ENCODE peak calls at places on chromosomes 2 and 18, in seven cellular contexts. K is endothelial cell of umbilical vein, V is K562, S is HepG2, H is esophagus muscularis mucosa, U is stomach, M is HCT116. P is an unnamed sample.

GRCh38 chr18:69680128-69680527 is 267.5 kb downstream of the CD226 start:
- DNase-seq in S (no peak), H (no peak), M (no peak), U (no peak), K (peak; percentile 16), V (no peak), P (no peak)

GRCh38 chr2:122072666-122073065 is 317.2 kb downstream of the TSN start:
- DNase-seq in M (no peak), V (no peak), U (no peak), H (peak; percentile 75), K (no peak), S (no peak), P (no peak)

GRCh38 chr2:122451040-122451439 is 695.6 kb downstream of the TSN start:
- DNase-seq in S (peak; percentile 47), H (no peak), K (peak; percentile 10), M (no peak), V (peak; percentile 13), U (no peak), P (no peak)

GRCh38 chr2:109373791-109374547 is 239.8 kb downstream of the SEPTIN10 start:
- DNase-seq in H (no peak), K (no peak), M (no peak), V (no peak), S (no peak), U (peak; percentile 21), P (peak; percentile 34)

GRCh38 chr2:58856100-58856499 is 615.0 kb upstream of the FANCL start:
- DNase-seq in U (no peak), V (no peak), M (no peak), S (no peak), H (no peak), K (no peak), P (no peak)

GRCh38 chr2:95333888-95334338 is 36.8 kb downstream of the KCNIP3 start:
- DNase-seq in V (no peak), H (no peak), K (no peak), U (no peak), M (peak; percentile 80), S (no peak), P (peak; percentile 97)

GRCh38 chr2:99285521-99285920 is 15.5 kb downstream of the LYG1 start:
- DNase-seq in U (no peak), K (no peak), V (no peak), H (no peak), M (no peak), S (no peak), P (no peak)

GRCh38 chr2:191645807-191646611 is 31.9 kb upstream of the NABP1 start:
- DNase-seq in K (no peak), V (peak; percentile 12), S (no peak), U (no peak), H (no peak), M (no peak), P (no peak)

GRCh38 chr2:32009479-32010256 is 1.1 kb downstream of the MEMO1 start:
- DNase-seq in H (no peak), S (no peak), K (no peak), V (peak; percentile 68), M (no peak), U (peak; percentile 33), P (peak; percentile 73)
- TF ChIP-seq POLR2A in H (no peak), S (no peak), K (no peak), V (no peak), M (no peak), U (no peak), P (no peak)

DNA sequence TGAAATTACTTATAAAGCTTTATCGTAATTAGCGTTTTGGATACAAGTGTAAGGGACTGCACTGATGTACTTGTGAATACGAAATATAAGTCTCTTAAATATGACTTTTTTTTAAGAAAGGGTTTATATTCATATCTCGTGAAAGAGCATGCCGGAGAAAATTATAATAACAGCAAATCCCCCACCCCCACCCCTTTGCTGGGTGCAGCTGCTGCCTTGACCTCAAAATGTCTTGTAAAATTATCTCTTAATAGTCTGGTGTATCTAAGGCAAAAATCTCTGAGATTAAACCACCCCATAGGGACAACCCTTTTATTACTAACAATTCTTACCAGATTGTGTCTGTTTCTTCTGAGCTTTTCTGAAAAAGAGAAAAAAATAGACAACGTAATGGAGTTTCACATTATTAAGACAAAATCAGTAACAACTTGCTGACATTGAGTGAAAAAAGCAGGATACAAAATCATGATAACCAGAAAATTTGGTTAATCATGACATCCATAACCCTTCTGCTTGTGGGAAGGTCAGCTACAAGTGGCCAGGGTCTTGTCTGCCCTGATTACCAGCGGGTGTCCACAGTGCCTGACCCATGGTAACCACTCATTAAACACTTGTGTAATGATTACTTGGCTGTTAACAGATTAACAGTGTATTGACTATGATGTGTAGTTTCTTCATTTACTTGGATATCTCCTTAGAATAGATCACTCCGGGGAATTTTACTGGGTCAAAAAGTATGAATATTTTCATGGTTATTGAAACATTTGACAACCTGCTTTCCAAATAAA is 1.5 kb downstream of the STRADB start:
- DNase-seq in S (no peak), M (no peak), K (no peak), V (no peak), U (no peak), H (no peak), P (no peak)
- H3K4me3 ChIP-seq in S (peak overlapping the region; percentile 100), M (peak overlapping the region; percentile 98), K (no peak overlapping the region), V (no peak overlapping the region), U (no peak overlapping the region), H (peak overlapping the region; percentile 64), P (peak overlapping the region; percentile 98)

DNA sequence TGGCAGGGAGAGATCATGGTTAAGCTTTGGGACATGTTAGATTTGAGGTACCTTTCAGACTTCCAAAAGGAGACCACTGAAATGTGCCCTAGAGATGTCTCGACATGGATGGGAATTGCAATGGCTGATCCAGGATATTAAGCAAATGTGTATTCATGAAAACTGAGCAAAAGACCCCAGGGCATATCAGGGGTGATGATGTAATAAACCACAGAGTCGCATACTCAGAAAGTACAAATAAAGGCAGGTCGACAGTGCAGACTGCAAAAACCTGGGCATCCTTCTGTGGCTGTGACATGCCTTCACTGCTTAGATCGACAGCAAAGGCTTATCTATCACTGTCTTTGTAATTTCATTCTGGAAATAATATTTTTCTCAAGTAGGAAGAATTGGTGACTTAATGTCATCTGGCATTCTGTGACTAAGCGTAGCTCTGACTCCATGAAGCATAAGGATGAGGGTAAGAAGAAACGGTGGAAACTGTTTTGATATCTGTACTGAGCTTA is 115.7 kb upstream of the NRP2 start:
- DNase-seq in H (no peak), V (no peak), M (no peak), K (no peak), S (no peak), U (no peak), P (no peak)
- TF ChIP-seq POLR2AphosphoS5 in H (no peak), V (no peak), M (no peak), K (no peak), S (no peak), U (no peak), P (no peak)

GRCh38 chr2:80078290-80079036 is 226.1 kb downstream of the LRRTM1 start:
- DNase-seq in H (peak; percentile 64), S (no peak), V (no peak), M (no peak), K (no peak), U (no peak), P (no peak)
- TF ChIP-seq POLR2A in H (no peak), S (no peak), V (no peak), M (no peak), K (no peak), U (no peak), P (no peak)

DNA sequence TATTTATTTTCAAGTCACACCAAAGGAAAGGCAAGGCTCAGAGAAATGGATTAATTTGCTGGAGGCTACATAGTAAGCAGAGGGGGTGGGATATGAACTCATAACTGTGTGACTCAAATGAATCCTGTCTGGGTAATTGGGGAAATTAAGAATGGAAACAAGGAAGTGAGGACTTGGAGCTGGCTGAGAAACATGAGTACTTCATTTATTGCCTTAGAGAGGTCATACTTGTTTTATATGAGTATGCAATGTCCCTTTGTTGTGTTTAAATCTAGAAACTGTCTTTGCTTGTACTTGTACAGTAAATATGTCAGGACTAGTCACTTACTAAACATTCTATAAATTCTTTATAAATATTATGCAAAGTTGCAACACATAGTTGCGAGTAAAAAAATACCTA is 2166.6 kb upstream of the PIK3C3 start:
- DNase-seq in U (no peak), H (no peak), M (no peak), K (no peak), S (no peak), V (no peak), P (no peak)
- H3K4me3 ChIP-seq in U (no peak overlapping the region), H (no peak overlapping the region), M (no peak overlapping the region), K (no peak overlapping the region), S (no peak overlapping the region), V (no peak overlapping the region), P (no peak overlapping the region)

DNA sequence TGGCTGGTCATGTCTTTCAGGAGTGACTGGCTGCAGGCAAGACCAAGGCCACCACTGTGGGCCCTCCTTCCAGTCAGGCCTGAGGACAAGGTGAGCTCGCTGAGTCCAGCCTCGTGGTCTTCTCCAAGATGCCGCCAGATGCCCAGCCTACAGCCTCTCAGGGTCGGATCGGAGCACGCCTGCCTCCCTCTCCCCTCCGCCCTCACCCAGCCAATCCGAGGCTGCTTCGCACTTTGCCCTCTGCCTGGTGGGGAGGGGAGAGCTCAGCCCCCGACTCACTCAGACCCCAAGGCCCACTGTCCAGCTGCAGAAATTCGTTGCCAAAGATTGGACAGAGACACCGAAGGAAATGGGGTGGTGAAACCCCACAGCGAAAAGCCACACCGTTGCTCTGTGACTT is 33.1 kb downstream of the ATOH8 start:
- DNase-seq in S (no peak), K (no peak), H (no peak), U (no peak), V (no peak), M (no peak), P (peak; percentile 56)
- TF ChIP-seq POLR2AphosphoS5 in S (no peak), K (no peak), H (no peak), U (no peak), V (no peak), M (no peak), P (no peak)

DNA sequence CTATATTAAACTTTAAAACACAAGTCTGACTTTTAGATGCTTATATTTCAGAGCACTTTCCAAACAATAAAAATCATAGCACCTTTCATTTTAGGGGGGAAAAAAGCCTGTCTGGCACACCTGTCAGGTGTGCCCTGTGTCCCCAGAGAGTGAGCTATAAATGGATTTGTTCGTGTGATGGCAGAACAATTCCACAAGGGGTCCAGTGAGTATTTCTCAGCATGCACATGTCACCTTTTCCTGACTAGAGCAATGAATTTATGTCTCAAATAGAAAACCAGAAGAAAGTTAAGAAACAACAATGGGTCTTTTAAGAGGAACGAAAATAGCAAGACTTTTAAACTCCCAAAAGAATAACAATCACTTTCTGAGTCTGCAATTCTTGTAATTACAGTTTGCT is 55.9 kb downstream of the ACVR1C start:
- DNase-seq in K (no peak), S (peak; percentile 29), V (no peak), M (peak; percentile 13), H (no peak), U (no peak), P (no peak)
- TF ChIP-seq POLR2A in K (no peak), S (no peak), V (no peak), M (no peak), H (no peak), U (no peak), P (no peak)

DNA sequence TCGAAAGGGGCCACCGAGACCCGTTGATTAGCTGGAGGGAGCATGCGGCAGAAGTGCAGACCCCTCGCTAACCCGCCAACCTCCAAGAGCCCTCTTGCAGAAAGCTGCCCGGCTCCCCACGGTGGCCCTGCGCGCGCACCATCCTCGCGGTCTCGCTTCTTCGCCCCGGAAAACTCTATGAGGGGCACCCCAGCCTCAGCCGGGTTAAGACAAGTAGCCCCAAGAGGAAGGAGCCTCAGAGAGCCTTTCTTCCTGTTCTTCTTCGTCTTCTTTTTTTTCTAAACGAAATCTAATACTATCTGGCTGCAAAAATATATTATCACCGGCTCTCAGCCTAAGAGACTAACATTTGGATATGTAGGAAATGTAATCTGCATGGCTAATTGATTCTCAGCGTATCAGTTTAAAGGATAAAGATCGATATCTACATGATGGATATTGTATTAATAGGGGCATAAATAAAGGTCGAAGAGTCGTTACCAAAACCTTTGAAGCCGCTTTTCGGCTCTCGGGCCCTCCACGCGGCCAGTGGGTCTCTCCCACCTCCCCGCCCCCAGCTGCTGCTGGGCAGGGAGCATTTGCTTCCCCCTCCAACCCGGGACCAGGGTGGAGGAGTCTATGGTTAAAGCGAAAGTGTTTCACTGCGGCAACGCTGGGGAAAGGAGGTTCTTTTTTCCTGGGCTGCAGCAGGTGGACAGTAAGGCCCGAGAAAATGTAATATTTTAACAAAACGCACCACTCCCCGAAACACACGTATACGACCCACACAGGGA is 6.1 kb upstream of the PAX3 start:
- DNase-seq in V (no peak), K (no peak), H (peak; percentile 88), U (no peak), S (no peak), M (no peak), P (no peak)
- H3K4me3 ChIP-seq in V (no peak overlapping the region), K (no peak overlapping the region), H (peak overlapping the region; percentile 56), U (peak overlapping the region; percentile 42), S (peak overlapping the region; percentile 58), M (no peak overlapping the region), P (peak overlapping the region; percentile 54)